ENCODE peak calls at places on chromosomes 11 and 22, in six cellular contexts. O, A, L, V, B and X are unnamed samples.

GRCh38 chr11:71342951-71343827 is 90.8 kb upstream of the SHANK2 start:
- DNase-seq in O (peak; percentile 49), A (peak; percentile 64), L (peak; percentile 41), V (peak; percentile 46), B (no peak), X (peak; percentile 63)

GRCh38 chr11:2940930-2941821 is 12.0 kb upstream of the PHLDA2 start:
- DNase-seq in O (no peak), A (no peak), L (no peak), V (no peak), B (no peak), X (peak; percentile 16)

GRCh38 chr11:128130052-128130451 is 457.3 kb downstream of the ETS1 start:
- DNase-seq in O (no peak), A (no peak), L (no peak), V (no peak), B (no peak), X (no peak)

GRCh38 chr11:1820463-1821325 is 14.1 kb upstream of the SYT8 start:
- DNase-seq in O (no peak), A (no peak), L (peak; percentile 68), V (peak; percentile 98), B (no peak), X (no peak)

GRCh38 chr11:23288001-23288783 is 427.9 kb upstream of the CCDC179 start:
- DNase-seq in O (no peak), A (no peak), L (no peak), V (peak; percentile 86), B (peak; percentile 92), X (no peak)

GRCh38 chr22:28810839-28811491 is 10.6 kb upstream of the XBP1 start:
- DNase-seq in O (peak; percentile 93), A (no peak), L (peak; percentile 45), V (no peak), B (no peak), X (no peak)

GRCh38 chr11:71489311-71490043 is 36.5 kb downstream of the NADSYN1 start:
- DNase-seq in O (no peak), A (peak; percentile 83), L (peak; percentile 47), V (peak; percentile 65), B (no peak), X (peak; percentile 86)

GRCh38 chr11:127675602-127676001 is 675.0 kb upstream of the KIRREL3 start:
- DNase-seq in O (no peak), A (no peak), L (peak; percentile 1), V (no peak), B (no peak), X (no peak)

GRCh38 chr11:116857936-116858335 is 20.5 kb upstream of the APOA1 start:
- DNase-seq in O (no peak), A (no peak), L (peak; percentile 38), V (no peak), B (no peak), X (no peak)

GRCh38 chr22:28514314-28514713 is 165.3 kb downstream of the TTC28 start:
- DNase-seq in O (no peak), A (no peak), L (peak; percentile 16), V (no peak), B (no peak), X (no peak)

GRCh38 chr11:18324381-18324780 is 2.0 kb downstream of the GTF2H1 start:
- DNase-seq in O (peak; percentile 48), A (no peak), L (no peak), V (no peak), B (no peak), X (no peak)

GRCh38 chr11:77030834-77031414 is 3.3 kb upstream of the B3GNT6 start:
- DNase-seq in O (no peak), A (no peak), L (no peak), V (no peak), B (no peak), X (no peak)

GRCh38 chr11:898160-898517 is 12.5 kb downstream of the CHID1 start:
- DNase-seq in O (peak; percentile 45), A (no peak), L (peak; percentile 32), V (peak; percentile 11), B (no peak), X (no peak)

GRCh38 chr11:8959546-8960166 is 4.6 kb downstream of the TMEM9B start:
- DNase-seq in O (peak; percentile 80), A (peak; percentile 83), L (peak; percentile 91), V (peak; percentile 81), B (peak; percentile 64), X (peak; percentile 82)

GRCh38 chr22:32994921-32995320 is 63.3 kb downstream of the SYN3 start:
- DNase-seq in O (no peak), A (no peak), L (no peak), V (no peak), B (no peak), X (no peak)

GRCh38 chr11:24794064-24794463 is 297.2 kb downstream of the LUZP2 start:
- DNase-seq in O (no peak), A (no peak), L (peak; percentile 3), V (no peak), B (no peak), X (no peak)

GRCh38 chr22:49907807-49908206 is 10.4 kb downstream of the ALG12 start:
- DNase-seq in O (no peak), A (no peak), L (no peak), V (no peak), B (no peak), X (no peak)

GRCh38 chr11:88552377-88553029 is 215.0 kb upstream of the CTSC start:
- DNase-seq in O (peak; percentile 74), A (peak; percentile 59), L (peak; percentile 61), V (peak; percentile 74), B (no peak), X (peak; percentile 38)
- TF ChIP-seq CTCF in O (peak; percentile 98), A (peak; percentile 73), L (peak; percentile 72), V (peak; percentile 91), B (peak; percentile 69), X (peak; percentile 89)

DNA sequence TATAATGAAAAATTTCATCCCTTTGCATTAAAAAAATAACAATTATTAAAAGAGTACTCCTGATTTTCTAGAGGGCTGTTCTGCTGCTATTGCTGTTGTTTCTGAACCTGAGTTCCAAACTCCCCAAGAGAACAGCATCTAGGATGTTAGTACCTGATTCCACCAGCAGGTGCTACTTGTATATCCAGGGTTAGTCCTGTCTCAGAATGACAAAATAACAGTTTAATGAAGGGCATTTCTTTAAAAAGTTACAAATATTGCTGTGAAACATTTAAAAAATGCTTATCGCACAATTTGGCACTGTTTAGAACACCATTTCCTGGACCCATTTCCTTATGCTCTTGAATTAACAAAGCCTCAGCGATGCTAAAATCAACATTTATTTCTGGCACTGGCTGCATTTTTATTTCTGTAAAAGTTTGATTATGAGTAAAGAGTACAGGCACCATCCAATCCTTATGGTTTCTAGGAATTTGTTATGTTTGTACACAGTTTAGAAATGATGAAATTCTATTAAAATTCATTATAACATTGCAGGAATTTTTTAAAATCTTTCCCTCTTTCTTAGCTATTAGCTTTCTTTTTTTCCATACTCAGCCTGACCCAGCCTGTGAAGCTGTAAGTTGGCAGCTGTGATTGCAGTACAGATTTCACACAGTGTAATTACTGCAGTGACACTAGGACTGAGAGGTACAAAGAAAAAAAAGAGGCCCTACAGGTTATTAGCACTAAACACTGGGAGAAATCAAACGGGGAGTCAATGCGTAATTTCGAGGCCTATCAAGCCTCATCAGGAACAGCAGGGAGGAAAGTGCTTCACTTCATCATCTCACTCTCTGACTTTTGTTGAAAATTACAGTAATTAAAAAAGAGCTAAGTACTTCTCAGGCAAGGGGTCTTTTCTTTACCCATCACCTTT is 208.8 kb downstream of the DCDC1 start:
- DNase-seq in O (no peak), A (no peak), L (no peak), V (peak; percentile 35), B (no peak), X (no peak)
- TF ChIP-seq CTCF in O (no peak), A (no peak), L (peak; percentile 26), V (peak; percentile 59), B (no peak), X (no peak)

DNA sequence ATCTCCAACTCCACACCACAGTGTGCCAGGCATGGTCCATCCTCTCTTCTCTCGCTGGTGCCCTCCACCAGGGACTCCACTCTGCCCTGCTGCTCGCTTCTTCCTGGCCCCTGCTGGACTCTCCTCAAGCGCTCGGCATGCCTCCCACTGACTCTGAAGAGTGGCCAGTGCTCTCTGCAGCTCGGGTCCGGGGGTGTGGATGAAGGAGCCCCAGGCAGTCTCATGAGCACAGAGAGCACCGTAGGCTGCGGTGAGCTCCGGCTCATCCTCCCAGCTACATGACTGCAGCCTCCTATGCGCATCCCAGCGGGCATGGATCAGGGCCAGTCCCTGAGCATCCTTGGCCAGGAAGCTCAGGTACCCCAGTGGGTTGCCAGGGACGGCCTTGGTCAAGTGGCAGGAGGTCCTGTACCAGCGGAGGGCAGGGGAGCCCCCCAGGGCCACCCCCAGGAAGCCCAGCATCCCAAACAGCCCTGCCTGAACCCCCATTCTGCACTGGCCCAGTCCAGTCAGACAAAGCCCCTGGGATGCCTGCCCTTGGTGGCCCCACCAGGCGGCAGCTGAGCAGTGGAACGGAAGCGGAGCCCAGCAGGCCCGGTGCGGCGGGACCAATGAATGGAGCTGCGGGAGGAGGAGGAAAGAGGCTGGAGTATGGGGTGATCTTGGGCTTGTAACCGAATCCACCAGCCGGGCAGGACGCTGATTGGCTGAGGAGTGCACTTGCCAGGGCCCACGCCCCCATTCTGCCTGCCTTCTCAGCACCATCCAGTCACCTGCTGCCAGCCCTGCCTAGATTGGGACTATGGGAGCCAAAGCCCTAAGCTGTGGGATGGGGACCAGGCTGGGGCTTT is at the start of gene PLA2G3:
- DNase-seq in O (no peak), A (no peak), L (peak; percentile 55), V (peak; percentile 61), B (no peak), X (no peak)
- TF ChIP-seq CTCF in O (no peak), A (no peak), L (peak; percentile 5), V (no peak), B (no peak), X (no peak)

DNA sequence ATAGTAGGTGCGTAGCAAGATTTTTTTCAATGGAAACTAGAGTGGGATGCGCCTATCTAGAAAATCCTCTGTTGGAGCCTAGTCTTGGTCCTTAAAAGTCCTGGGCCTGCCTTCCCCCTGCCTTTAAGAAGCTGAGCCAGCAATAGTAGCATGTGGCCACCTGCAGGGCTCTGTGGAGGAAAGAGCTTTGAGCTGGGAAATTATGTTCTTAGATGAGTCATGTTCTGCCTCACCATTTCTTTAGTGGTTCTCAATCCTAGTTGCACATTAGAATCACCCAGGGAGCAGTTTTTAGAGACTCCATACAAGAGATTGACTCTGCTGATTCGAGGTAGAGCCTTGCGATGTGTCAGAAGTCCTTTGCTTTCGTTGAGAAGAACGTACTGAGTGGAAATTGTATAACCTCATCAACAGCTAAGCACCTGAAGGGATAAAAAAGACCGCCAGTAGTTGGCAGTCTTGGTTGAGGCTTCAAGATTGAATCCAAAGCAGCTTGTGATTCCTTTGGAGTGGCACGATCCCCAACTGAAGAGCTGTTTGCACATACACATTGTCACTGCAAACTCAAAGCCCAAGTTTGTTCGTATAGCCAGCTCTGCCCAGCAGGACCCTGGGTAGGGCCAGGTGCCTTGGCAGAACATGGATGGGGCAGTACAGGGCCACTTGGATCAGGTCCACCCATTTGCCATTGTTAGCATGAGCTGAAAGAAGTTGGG is 133.3 kb downstream of the COMMD9 start:
- DNase-seq in O (no peak), A (no peak), L (peak; percentile 60), V (peak; percentile 72), B (no peak), X (no peak)
- TF ChIP-seq CTCF in O (no peak), A (no peak), L (peak; percentile 18), V (peak; percentile 23), B (no peak), X (no peak)

GRCh38 chr11:78045851-78046485 is 17.7 kb upstream of the THRSP start:
- DNase-seq in O (peak; percentile 71), A (peak; percentile 86), L (peak; percentile 76), V (peak; percentile 60), B (no peak), X (peak; percentile 89)
- TF ChIP-seq CTCF in O (peak; percentile 98), A (peak; percentile 99), L (peak; percentile 99), V (peak; percentile 60), B (peak; percentile 79), X (peak; percentile 96)